ENCODE peak calls at places on chromosomes 12 and 14, in four cellular contexts. V is H9, K is mesenchymal stem cell, F is IMR-90. W is an unnamed sample.
A peak's percentile ranks its signal among the peaks of the same experiment; 100 is the strongest.

GRCh38 chr14:35342160-35343010 is 50.2 kb downstream of the PSMA6 start:
- DNase-seq in F (peak; percentile 62), K (no peak), V (no peak), W (peak; percentile 37)

GRCh38 chr14:105223260-105223659 is 25.1 kb upstream of the BTBD6 start:
- DNase-seq in K (peak; percentile 51), F (no peak), V (no peak), W (peak; percentile 79)

GRCh38 chr12:80781313-80781712 is 64.6 kb downstream of the MYF5 start:
- DNase-seq in V (no peak), K (no peak), F (no peak), W (no peak)

GRCh38 chr12:92927055-92927435 is 2.0 kb downstream of the EEA1 start:
- DNase-seq in F (peak; percentile 28), V (no peak), K (peak; percentile 65), W (peak; percentile 80)

GRCh38 chr14:83004456-83005006 is 1470.9 kb upstream of the SEL1L start:
- DNase-seq in V (no peak), F (no peak), K (no peak), W (no peak)

GRCh38 chr14:69662636-69663321 is 51.4 kb downstream of the SUSD6 start:
- DNase-seq in K (no peak), V (no peak), F (no peak), W (no peak)

GRCh38 chr12:95970905-95971304 is 25.2 kb downstream of the HAL start:
- DNase-seq in K (no peak), F (no peak), V (peak; percentile 89), W (peak; percentile 67)

GRCh38 chr14:94611179-94611578 is 1.0 kb upstream of the SERPINA3 start:
- DNase-seq in V (no peak), F (no peak), K (no peak), W (no peak)

GRCh38 chr12:22459872-22460490 is 84.4 kb downstream of the C2CD5 start:
- DNase-seq in K (peak; percentile 59), V (no peak), F (peak; percentile 54), W (peak; percentile 25)

GRCh38 chr14:61502459-61503093 is 181.2 kb downstream of the PRKCH start:
- DNase-seq in F (no peak), K (no peak), V (peak; percentile 69), W (peak; percentile 35)

DNA sequence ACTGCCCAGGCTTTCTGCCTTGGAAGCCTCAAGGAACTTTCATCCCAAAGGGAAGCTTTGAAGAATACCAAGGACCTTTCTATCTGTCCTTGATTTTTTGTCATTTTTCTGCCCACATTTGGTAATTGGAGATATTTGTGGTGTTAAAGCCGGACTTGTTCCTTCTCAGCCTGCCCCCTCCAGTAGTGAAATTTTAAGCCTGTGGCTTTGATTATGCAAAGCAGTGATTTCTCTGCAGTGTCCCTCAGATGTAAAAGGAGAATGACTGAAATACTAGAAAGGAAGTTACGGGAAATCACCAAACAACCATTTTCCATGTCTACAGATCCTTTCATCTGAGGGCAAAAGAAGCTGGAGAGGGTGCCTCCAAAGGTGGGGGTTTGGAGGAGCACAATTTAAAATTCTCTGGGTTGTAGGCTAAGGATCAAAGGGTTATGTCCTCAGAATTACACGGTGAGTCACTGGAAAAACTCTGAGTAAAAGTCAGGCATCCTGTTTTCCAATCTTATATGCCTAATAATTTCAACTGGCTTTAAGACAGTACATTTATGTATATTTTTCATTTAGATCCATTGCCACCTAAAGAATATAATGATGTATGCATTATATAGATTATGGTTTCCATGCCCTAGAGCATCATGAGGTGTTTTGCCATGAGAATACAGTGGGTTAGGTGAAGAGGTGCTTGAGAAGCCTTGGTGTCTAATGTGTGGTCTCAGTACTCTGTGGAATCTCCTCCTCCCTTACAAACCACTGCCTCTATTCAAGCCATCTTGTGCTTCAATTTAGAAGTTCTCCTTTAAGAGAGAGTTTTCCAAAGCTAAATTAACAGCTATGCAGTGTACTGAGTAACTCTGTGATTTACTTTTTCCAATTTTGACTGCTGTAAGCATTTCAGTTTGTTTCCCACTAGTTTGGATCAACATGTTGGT is 362.1 kb downstream of the RAD51B start:
- DNase-seq in F (peak; percentile 38), V (no peak), K (peak; percentile 46), W (no peak)
- H2BK120ac ChIP-seq in F (peak overlapping the region; percentile 20), V (no peak overlapping the region), K (no peak overlapping the region), W (no peak overlapping the region)

DNA sequence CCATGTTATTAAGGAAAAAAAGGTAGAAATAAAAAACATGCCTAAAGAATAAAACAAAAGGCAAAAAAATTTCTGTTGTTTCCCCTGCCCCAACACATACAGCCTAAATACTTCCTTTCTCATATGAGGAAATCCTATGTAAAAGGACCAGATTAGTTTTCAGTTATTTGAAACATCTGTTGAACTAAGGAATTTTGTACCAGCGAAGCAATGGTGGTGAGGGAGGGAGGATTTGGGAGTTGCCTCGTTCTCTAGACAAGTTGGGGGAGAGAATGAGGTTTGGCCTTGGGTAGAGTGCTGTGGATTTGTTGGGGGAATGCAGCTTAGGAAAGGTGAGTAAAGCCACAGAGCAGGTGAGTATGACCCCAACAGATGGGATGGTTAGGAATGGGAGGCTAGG is 141.5 kb upstream of the RFLNA start:
- DNase-seq in F (no peak), K (no peak), V (no peak), W (no peak)
- H2BK120ac ChIP-seq in F (no peak overlapping the region), K (no peak overlapping the region), V (no peak overlapping the region), W (no peak overlapping the region)

DNA sequence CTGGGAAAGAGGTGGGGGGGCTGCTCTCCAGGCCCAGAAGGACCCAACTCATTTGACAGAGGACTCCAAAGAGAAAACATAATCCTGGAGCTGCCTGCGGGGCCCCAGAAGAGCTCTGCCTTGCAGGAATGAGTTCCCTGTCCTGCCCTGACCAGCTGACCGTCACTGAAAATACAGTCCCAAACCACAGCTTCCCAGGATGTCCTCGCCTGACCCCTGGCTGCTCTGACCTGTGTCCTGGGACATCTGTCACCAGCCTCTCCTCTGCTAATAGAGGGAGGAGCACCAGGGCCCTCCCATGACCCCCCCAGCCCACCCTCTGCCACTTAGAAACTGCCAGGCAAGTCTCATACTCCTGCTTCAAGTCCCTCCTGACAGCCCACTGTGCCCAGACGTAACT is 9.8 kb downstream of the FIGNL2 start:
- DNase-seq in K (no peak), V (no peak), F (no peak), W (no peak)
- H2BK120ac ChIP-seq in K (no peak overlapping the region), V (no peak overlapping the region), F (no peak overlapping the region), W (no peak overlapping the region)

GRCh38 chr12:88945041-88945732 is 364.9 kb upstream of the KITLG start:
- DNase-seq in F (peak; percentile 10), K (no peak), V (no peak), W (no peak)
- H2BK120ac ChIP-seq in F (no peak overlapping the region), K (no peak overlapping the region), V (no peak overlapping the region), W (no peak overlapping the region)

GRCh38 chr14:74599201-74599809 is 12.7 kb downstream of the LTBP2 start:
- DNase-seq in K (peak; percentile 59), V (no peak), F (peak; percentile 73), W (no peak)

GRCh38 chr14:74601982-74602381 is 10.1 kb downstream of the LTBP2 start:
- DNase-seq in F (no peak), V (no peak), K (no peak), W (no peak)

GRCh38 chr14:74604157-74604556 is 7.9 kb downstream of the LTBP2 start:
- DNase-seq in K (no peak), V (no peak), F (no peak), W (no peak)

GRCh38 chr14:74596747-74597456 is 15.1 kb downstream of the LTBP2 start:
- DNase-seq in V (no peak), F (peak; percentile 94), K (peak; percentile 71), W (no peak)

DNA sequence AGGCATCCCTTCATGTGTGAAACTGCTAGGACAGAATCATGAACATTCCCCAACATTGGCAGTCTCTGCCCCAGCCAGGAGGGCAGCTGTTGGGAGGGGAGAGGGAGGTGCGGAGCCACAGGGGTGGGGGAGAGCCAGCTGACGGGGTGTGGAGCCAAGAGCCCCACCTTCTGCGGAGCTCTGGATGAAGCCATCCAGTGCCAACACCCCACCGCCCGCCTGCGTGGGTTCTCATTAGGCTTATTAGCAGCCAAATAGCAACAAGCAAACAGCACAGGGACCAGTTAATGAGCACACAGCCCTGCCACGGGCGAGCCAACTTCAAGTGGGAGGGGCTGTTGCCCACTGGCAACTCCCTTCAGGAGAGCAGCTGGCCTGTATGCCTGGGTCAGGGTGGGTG is 12.1 kb downstream of the LTBP2 start:
- DNase-seq in V (no peak), F (no peak), K (no peak), W (no peak)
- H2BK120ac ChIP-seq in V (no peak overlapping the region), F (peak overlapping the region; percentile 94), K (peak overlapping the region; percentile 90), W (no peak overlapping the region)

DNA sequence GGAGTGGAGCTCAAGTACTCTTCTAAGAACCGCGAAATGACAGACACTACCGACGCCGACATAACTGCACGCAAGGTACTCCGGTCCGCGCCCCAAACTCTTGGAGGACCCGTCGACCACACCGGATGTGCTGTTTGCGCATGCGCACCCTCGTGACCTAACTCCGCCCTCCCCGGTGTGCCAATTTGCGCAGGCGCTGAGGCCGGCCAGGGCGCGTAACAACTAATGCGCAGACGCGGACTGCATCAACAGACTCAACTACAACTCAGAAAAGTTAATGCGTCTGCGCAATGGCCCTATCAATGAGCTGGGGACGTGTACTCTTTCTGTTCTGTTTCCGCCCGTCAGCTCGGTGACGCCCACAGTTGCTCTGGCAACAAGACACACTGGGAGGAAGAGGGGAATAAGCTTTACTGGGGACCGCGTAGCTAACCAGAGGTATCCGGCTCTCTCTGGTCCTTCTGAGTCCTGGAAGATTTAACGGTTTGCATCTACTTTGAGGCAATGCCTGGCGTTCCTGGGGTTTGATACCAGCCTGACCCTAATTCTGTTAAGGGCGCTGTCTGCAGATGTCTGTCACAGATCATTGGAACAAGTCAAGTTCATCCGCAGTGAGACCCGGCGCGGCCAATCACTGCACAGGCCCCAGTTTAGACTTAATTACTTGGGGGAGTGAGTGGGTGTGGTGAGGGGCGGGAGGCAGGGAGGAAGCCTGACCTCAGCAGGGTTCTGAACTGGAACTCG is at the start of gene DAD1:
- DNase-seq in F (peak; percentile 100), K (peak; percentile 100), V (peak; percentile 99), W (peak; percentile 100)
- H2BK120ac ChIP-seq in F (peak within 1 kb of the TSS; percentile 72), K (peak within 1 kb of the TSS; percentile 71), V (no peak within 1 kb of the TSS), W (peak within 1 kb of the TSS; percentile 48)

GRCh38 chr12:53675701-53676607 is at the start of gene ATP5MC2:
- DNase-seq in F (peak; percentile 99), K (peak; percentile 98), V (peak; percentile 100), W (peak; percentile 100)

GRCh38 chr12:53676715-53677611 is 1.1 kb upstream of the ATP5MC2 start:
- DNase-seq in V (peak; percentile 82), F (peak; percentile 32), K (peak; percentile 44), W (no peak)

GRCh38 chr12:53683494-53683893 is 7.6 kb upstream of the ATP5MC2 start:
- DNase-seq in F (no peak), V (no peak), K (no peak), W (no peak)

GRCh38 chr12:53674977-53675700 is 744 bp downstream of the ATP5MC2 start:
- DNase-seq in K (no peak), V (no peak), F (no peak), W (no peak)

DNA sequence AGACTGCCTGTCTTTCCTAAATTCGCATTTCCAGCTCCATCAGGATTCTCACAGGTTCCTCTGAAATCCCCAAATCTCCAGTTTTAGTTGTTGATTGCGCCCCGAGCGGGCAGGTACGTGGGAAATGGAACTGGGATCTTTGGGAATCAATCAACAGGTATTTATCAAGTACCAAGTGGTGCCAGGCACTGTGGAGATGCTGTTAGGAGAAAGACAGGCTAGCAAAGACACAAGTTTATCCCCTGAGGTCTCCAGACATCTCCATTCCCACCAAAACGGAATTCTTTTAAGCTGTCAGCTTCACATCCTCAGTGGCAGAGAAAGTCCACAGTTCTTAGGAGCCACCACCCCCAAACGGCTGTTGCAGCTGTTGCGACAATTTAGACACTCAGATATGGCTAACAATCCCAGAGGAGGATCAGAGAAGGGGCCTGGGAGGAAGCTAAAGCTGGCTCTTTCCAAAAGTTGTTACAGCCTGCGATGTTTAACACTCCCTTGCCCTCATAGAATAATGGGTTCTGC is 1.8 kb upstream of the ATP5MC2 start:
- DNase-seq in F (no peak), K (no peak), V (no peak), W (no peak)
- H2BK120ac ChIP-seq in F (peak overlapping the region; percentile 7), K (peak overlapping the region; percentile 86), V (no peak overlapping the region), W (no peak overlapping the region)

GRCh38 chr14:86739761-86740160 is 1209.8 kb downstream of the FLRT2 start:
- DNase-seq in K (no peak), V (no peak), F (no peak), W (no peak)
- H2BK120ac ChIP-seq in K (no peak overlapping the region), V (no peak overlapping the region), F (no peak overlapping the region), W (no peak overlapping the region)

W was measured in trophoblast cell.